ENCODE peak calls at places on chromosome 5, in eight cellular contexts. F is brain microvascular endothelial cell, Q is mammary epithelial cell, N is choroid plexus epithelial cell, V is cardiac muscle cell, B is testis, Z is gastrocnemius medialis, D is BE2C. W is an unnamed sample.

GRCh38 chr5:138770291-138770690 is 17.1 kb downstream of the CTNNA1 start:
- DNase-seq in F (no peak), Q (no peak), N (peak), V (no peak), B (no peak), Z (no peak), D (no peak), W (no peak)

GRCh38 chr5:140549237-140550144 is 2.0 kb downstream of the EIF4EBP3 start:
- DNase-seq in F (peak), Q (no peak), N (peak), V (peak), B (peak), Z (peak), D (peak), W (no peak)

GRCh38 chr5:114324282-114324681 is 37.6 kb upstream of the KCNN2 start:
- DNase-seq in F (no peak), Q (no peak), N (peak), V (no peak), B (no peak), Z (no peak), D (no peak), W (no peak)

GRCh38 chr5:1130218-1130946 is 18.5 kb upstream of the SLC12A7 start:
- DNase-seq in F (no peak), Q (no peak), N (no peak), V (no peak), B (no peak), Z (no peak), D (no peak), W (peak)

GRCh38 chr5:6759401-6759800 is 46.2 kb downstream of the TENT4A start:
- DNase-seq in F (no peak), Q (no peak), N (peak), V (peak), B (no peak), Z (no peak), D (no peak), W (peak)

GRCh38 chr5:134125195-134126015 is 10.9 kb downstream of the TCF7 start:
- DNase-seq in F (peak), Q (peak), N (peak), V (peak), B (peak), Z (no peak), D (peak), W (peak)

GRCh38 chr5:74275204-74275992 is 365.1 kb downstream of the ENC1 start:
- DNase-seq in F (no peak), Q (no peak), N (no peak), V (peak), B (no peak), Z (no peak), D (no peak), W (no peak)

GRCh38 chr5:170108266-170108785 is 2.6 kb downstream of the FOXI1 start:
- DNase-seq in F (no peak), Q (no peak), N (no peak), V (no peak), B (no peak), Z (no peak), D (no peak), W (no peak)

GRCh38 chr5:9279779-9280178 is 266.1 kb downstream of the SEMA5A start:
- DNase-seq in F (no peak), Q (no peak), N (no peak), V (no peak), B (no peak), Z (no peak), D (no peak), W (no peak)

GRCh38 chr5:149019562-149020140 is 43.2 kb downstream of the SH3TC2 start:
- DNase-seq in F (no peak), Q (no peak), N (no peak), V (no peak), B (no peak), Z (no peak), D (peak), W (no peak)

GRCh38 chr5:170565077-170565476 is 61.3 kb downstream of the KCNIP1 start:
- DNase-seq in F (no peak), Q (no peak), N (no peak), V (no peak), B (peak), Z (no peak), D (no peak), W (no peak)

GRCh38 chr5:59173568-59173967 is 590.7 kb downstream of the RAB3C start:
- DNase-seq in F (no peak), Q (no peak), N (peak), V (peak), B (no peak), Z (no peak), D (peak), W (no peak)

GRCh38 chr5:172864161-172864560 is 30.1 kb downstream of the ERGIC1 start:
- DNase-seq in F (no peak), Q (no peak), N (no peak), V (no peak), B (no peak), Z (no peak), D (no peak), W (no peak)

GRCh38 chr5:158154226-158155005 is 295.5 kb upstream of the CLINT1 start:
- DNase-seq in F (peak), Q (peak), N (peak), V (peak), B (no peak), Z (peak), D (no peak), W (peak)

GRCh38 chr5:14920121-14920520 is 48.5 kb upstream of the ANKH start:
- DNase-seq in F (no peak), Q (no peak), N (no peak), V (no peak), B (no peak), Z (no peak), D (no peak), W (peak)

GRCh38 chr5:36403601-36404311 is 102.1 kb upstream of the RANBP3L start:
- DNase-seq in F (peak), Q (no peak), N (peak), V (peak), B (peak), Z (peak), D (no peak), W (no peak)

GRCh38 chr5:59542841-59543825 is 350.4 kb downstream of the PDE4D start:
- DNase-seq in F (peak), Q (no peak), N (peak), V (peak), B (peak), Z (peak), D (peak), W (no peak)

GRCh38 chr5:96344678-96345612 is 88.1 kb downstream of the PCSK1 start:
- DNase-seq in F (peak), Q (peak), N (peak), V (peak), B (peak), Z (no peak), D (peak), W (peak)

GRCh38 chr5:160508780-160509361 is 87.2 kb downstream of the PTTG1 start:
- DNase-seq in F (peak), Q (peak), N (peak), V (peak), B (peak), Z (peak), D (peak), W (peak)

GRCh38 chr5:176559683-176560082 is 10.5 kb downstream of the CDHR2 start:
- DNase-seq in F (no peak), Q (peak), N (no peak), V (no peak), B (no peak), Z (no peak), D (no peak), W (peak)

DNA sequence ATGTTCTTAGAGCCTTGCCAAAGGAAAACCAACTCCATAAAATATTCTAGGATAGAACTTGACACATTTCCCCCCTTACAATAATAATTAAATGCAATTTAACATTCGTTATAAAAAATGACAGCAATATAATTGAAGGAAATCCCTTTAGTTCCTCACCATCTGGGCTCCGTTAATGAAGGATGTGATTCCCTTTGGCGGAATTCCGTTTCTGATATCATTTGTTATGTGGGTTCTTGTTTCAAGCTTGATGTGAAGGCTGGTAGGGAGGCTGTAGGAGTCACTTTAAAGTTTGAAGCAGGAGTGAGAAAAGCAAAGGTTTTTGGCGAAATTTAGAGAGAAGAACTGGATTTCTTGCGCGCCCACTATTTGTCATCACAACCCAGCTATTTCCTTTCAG is 4.0 kb downstream of the RGS7BP start:
- DNase-seq in F (no peak), Q (no peak), N (no peak), V (no peak), B (no peak), Z (no peak), D (no peak), W (no peak)
- TF ChIP-seq CTCF in F (no peak), Q (no peak), N (no peak), V (no peak), B (no peak), Z (no peak), D (no peak), W (no peak)

GRCh38 chr5:132825165-132825823 is 5.2 kb downstream of the SHROOM1 start:
- DNase-seq in F (no peak), Q (no peak), N (no peak), V (no peak), B (no peak), Z (no peak), D (no peak), W (no peak)

GRCh38 chr5:132827943-132828673 is 2.3 kb downstream of the SHROOM1 start:
- DNase-seq in F (no peak), Q (no peak), N (no peak), V (no peak), B (no peak), Z (no peak), D (no peak), W (no peak)

GRCh38 chr5:132826424-132827082 is 3.9 kb downstream of the SHROOM1 start:
- DNase-seq in F (no peak), Q (no peak), N (no peak), V (no peak), B (no peak), Z (no peak), D (no peak), W (no peak)

GRCh38 chr5:132824426-132824825 is 6.0 kb downstream of the SHROOM1 start:
- DNase-seq in F (no peak), Q (no peak), N (no peak), V (no peak), B (no peak), Z (no peak), D (no peak), W (no peak)

DNA sequence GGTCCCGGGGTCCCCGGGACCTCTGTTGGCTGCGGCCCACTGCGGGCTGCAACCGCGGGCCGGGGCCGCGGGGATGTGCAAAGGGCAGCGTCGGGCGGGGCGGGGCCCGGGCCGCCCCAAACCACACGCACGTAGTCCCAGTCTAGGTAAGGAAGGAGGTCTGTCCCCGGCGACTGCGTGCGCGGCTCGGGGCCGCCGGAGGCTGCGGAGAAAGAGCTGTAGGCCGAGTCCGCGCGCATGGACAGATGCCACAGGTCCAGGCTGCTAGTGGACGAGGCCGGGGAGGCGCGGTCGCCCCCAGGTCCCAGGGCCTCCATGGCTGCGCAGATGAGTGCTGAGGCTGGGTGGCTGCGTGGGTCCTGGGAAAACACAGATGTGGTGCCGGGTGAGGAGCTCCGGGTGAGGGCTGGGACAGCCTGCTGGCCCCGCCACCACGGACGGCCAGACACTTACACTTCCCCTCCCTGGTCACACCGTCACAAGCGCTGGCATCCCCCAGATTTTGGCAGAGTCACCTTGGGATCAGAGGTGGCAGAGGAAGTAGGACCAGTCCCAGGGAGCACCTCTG is 4.5 kb downstream of the SHROOM1 start:
- DNase-seq in F (no peak), Q (no peak), N (no peak), V (no peak), B (no peak), Z (no peak), D (no peak), W (no peak)
- H3K4me3 ChIP-seq in F (peak), Q (no peak), N (peak), V (no peak), B (peak), Z (no peak), D (no peak), W (no peak)

DNA sequence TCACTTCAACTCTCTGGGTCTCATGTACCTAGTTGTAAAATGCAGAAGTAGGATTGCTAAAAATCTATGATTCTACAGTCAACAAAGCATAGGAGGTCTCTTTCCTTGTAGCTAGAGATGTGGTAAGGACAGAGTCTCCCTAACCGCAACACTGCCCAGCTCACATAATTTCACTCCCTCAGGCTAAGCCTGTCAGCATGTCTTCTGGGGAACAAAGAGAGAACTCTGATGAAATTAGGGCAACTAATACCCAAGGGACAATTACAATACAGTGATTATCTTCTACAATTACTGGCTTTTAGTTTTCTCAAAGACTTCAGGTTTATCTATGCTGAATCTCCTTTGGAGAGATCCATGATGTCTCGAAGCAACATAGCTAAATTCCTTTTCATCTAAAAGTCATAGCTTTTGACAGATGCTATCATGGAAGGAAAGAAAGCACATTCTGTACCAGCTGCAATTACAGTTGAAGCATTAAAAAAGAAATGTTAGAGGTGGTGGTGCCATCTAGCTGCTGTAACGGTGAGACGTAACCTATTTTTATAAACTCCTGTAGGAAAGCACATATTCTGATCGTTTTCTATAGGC is 141.1 kb upstream of the TARS1 start:
- DNase-seq in F (peak), Q (peak), N (peak), V (peak), B (peak), Z (no peak), D (no peak), W (peak)
- TF ChIP-seq CTCF in F (peak), Q (peak), N (peak), V (peak), B (no peak), Z (peak), D (peak), W (peak)

DNA sequence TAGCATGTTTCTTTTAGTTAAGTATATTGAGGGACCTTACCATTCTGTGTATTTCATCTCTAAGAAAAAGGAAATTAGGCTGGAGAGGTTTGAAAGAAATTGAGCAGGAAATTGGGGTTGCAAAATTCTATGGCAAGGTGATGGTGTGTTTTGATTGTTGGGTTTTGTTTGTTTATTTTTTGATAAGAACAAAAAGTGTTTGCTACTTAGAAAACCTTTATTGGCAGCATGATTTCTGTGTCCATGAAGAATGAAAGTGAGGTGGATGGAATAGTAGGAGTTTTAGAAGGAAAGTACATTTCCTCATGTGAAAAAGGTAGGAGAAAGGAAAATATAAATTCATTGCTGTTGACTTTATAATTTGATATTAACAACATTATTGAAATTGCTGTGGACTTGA is 167.1 kb downstream of the CD180 start:
- DNase-seq in F (no peak), Q (no peak), N (no peak), V (no peak), B (no peak), Z (no peak), D (no peak), W (no peak)
- H3K4me3 ChIP-seq in F (no peak), Q (no peak), N (no peak), V (no peak), B (no peak), Z (no peak), D (no peak), W (no peak)

DNA sequence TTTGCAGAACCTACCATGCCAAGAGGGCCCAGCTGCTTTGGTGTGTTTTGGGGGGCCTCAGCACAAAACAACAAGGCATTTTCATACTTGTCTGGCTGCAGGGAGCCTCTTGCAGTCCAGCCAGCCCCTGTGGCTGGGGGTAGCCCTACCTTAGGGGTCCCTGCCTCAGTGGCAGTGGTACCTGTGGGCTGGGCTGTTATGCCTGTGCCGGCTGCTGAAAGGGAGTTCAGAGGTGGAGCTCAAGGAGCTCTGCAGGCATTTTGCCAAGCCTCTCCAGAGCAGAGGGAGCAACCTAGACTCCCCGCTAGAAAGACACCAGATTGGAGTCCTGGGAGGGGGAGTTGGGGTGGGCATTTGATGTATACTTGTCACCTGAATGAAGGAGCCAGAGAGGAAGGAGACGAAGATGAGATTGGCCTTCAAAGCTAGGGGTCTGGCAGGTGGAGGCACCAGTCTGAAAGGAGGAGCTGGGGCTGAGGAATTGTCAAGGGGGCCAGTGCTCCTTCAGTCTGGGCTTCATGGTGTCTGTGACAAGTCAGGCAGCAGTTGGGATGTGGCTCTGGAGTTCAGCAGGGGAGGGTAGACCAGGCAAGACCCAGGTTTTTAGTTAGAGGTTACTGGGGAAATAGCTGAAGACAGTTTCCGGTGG is 1.5 kb downstream of the SHROOM1 start:
- DNase-seq in F (no peak), Q (no peak), N (no peak), V (no peak), B (no peak), Z (no peak), D (no peak), W (no peak)
- TF ChIP-seq CTCF in F (no peak), Q (no peak), N (no peak), V (no peak), B (no peak), Z (no peak), D (no peak), W (no peak)

GRCh38 chr5:79736528-79737514 is 47.2 kb downstream of the CMYA5 start:
- DNase-seq in F (no peak), Q (no peak), N (no peak), V (no peak), B (no peak), Z (no peak), D (no peak), W (no peak)
- H3K4me3 ChIP-seq in F (no peak), Q (no peak), N (no peak), V (no peak), B (no peak), Z (no peak), D (no peak), W (no peak)

DNA sequence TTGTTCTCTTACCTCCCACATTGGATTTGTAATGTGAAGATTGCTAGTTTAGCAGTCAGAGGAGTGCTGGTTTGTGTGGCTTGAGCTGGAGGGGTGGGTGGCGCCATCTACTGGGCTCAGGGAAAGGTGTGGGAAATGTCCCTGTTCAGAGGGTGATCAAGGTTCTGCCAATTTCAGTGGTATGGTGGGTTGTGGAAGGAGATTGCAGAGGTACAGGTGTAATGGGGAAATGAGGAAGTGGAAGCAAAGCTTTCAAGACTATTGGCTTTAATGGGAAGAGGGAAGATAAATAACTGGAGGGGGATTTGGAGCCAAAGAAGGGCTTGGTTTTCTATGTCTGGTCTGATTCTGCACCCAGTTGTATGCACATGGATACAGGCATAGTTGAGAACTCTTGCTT is 76.4 kb downstream of the OSMR start:
- DNase-seq in F (peak), Q (peak), N (peak), V (peak), B (peak), Z (no peak), D (peak), W (peak)
- TF ChIP-seq CTCF in F (peak), Q (peak), N (peak), V (peak), B (peak), Z (no peak), D (peak), W (peak)

GRCh38 chr5:132425975-132426524 is 56.5 kb downstream of the SLC22A5 start:
- DNase-seq in F (no peak), Q (no peak), N (no peak), V (no peak), B (no peak), Z (no peak), D (no peak), W (no peak)

GRCh38 chr5:132428147-132428482 is 58.6 kb downstream of the SLC22A5 start:
- DNase-seq in F (no peak), Q (no peak), N (no peak), V (no peak), B (no peak), Z (no peak), D (no peak), W (no peak)

GRCh38 chr5:132428811-132429440 is 59.4 kb downstream of the SLC22A5 start:
- DNase-seq in F (peak), Q (peak), N (peak), V (peak), B (no peak), Z (no peak), D (no peak), W (peak)

GRCh38 chr5:132426525-132427138 is 57.1 kb downstream of the SLC22A5 start:
- DNase-seq in F (peak), Q (peak), N (peak), V (peak), B (peak), Z (peak), D (peak), W (peak)

GRCh38 chr5:132427285-132428146 is 58.0 kb downstream of the SLC22A5 start:
- DNase-seq in F (no peak), Q (no peak), N (no peak), V (no peak), B (no peak), Z (peak), D (no peak), W (peak)
- H3K4me3 ChIP-seq in F (no peak), Q (no peak), N (no peak), V (no peak), B (no peak), Z (no peak), D (no peak), W (no peak)

GRCh38 chr5:40497573-40497972 is 182.1 kb upstream of the PTGER4 start:
- DNase-seq in F (peak), Q (peak), N (peak), V (peak), B (no peak), Z (no peak), D (no peak), W (peak)
- TF ChIP-seq CTCF in F (no peak), Q (no peak), N (no peak), V (no peak), B (no peak), Z (no peak), D (no peak), W (no peak)

W was measured in PC-3.